ENCODE peak calls at places on chromosomes 4 and X, in ten cellular contexts. H is HT1080; C is KBM-7; Z is NAMALWA; Y is retina; R is stimulated activated CD8-positive, alpha-beta memory T cell treated with anti-CD3 and anti-CD28 coated beads, Interleukin-7, amount 100 ng/mL, for 1 hour; S is foreskin fibroblast; X is T1000; K is Daoy; U is tibial artery. A is an unnamed sample.

GRCh38 chr4:98027827-98028226 is 115.4 kb downstream of the STPG2 start:
- DNase-seq in S (peak), C (no peak), K (no peak), U (no peak), R (no peak), Y (no peak), X (no peak), Z (peak), H (peak), A (no peak)

GRCh38 chr4:84691170-84691691 is 108.3 kb downstream of the CDS1 start:
- DNase-seq in C (no peak), H (peak), K (peak), S (peak), Y (no peak), Z (no peak), R (no peak), X (peak), U (no peak), A (no peak)

GRCh38 chrX:153032397-153033118 is 23.7 kb upstream of the PNMA3 start:
- DNase-seq in U (peak), Z (peak), R (peak), H (peak), Y (peak), X (peak), C (peak), S (peak), K (peak), A (peak)

GRCh38 chrX:47581731-47582647 is at the start of gene TIMP1:
- DNase-seq in C (peak), Z (no peak), H (peak), U (peak), R (peak), S (peak), X (peak), Y (peak), K (peak), A (peak)

GRCh38 chrX:108443065-108443464 is 3.4 kb downstream of the COL4A5 start:
- DNase-seq in C (no peak), Y (no peak), H (no peak), S (no peak), R (no peak), K (no peak), Z (no peak), X (no peak), U (no peak), A (no peak)

GRCh38 chr4:167234388-167234881 is at the start of gene SPOCK3:
- DNase-seq in K (peak), Z (no peak), U (no peak), C (no peak), S (peak), H (peak), X (peak), R (no peak), Y (peak), A (peak)

GRCh38 chr4:3431446-3431993 is 10.2 kb upstream of the HGFAC start:
- DNase-seq in C (no peak), X (no peak), K (no peak), R (no peak), Z (no peak), U (no peak), S (no peak), H (no peak), Y (no peak), A (no peak)

GRCh38 chr4:72390409-72390808 is 178.6 kb downstream of the ADAMTS3 start:
- DNase-seq in H (peak), S (peak), K (no peak), C (no peak), R (no peak), U (no peak), X (no peak), Z (no peak), Y (no peak), A (no peak)

GRCh38 chr4:37383579-37384229 is 139.2 kb downstream of the NWD2 start:
- DNase-seq in C (peak), K (peak), S (no peak), Z (peak), X (no peak), H (peak), R (no peak), U (no peak), Y (peak), A (no peak)

GRCh38 chr4:113316879-113317278 is 267.4 kb downstream of the ANK2 start:
- DNase-seq in Y (no peak), C (no peak), Z (peak), X (no peak), S (no peak), U (no peak), R (no peak), K (no peak), H (no peak), A (no peak)

GRCh38 chr4:35604724-35605123 is 639.6 kb downstream of the ARAP2 start:
- DNase-seq in K (no peak), X (no peak), C (no peak), Y (no peak), R (no peak), Z (no peak), H (no peak), U (no peak), S (no peak), A (no peak)

GRCh38 chr4:40940764-40941163 is 191.0 kb downstream of the NSUN7 start:
- DNase-seq in Z (no peak), Y (no peak), R (no peak), U (no peak), C (no peak), K (no peak), H (no peak), X (no peak), S (no peak), A (no peak)

GRCh38 chr4:119725688-119726330 is 97.2 kb upstream of the PDE5A start:
- DNase-seq in C (no peak), U (no peak), H (no peak), K (no peak), Z (no peak), R (no peak), X (no peak), S (peak), Y (no peak), A (no peak)

GRCh38 chr4:157045507-157046127 is 30.3 kb upstream of the GLRB start:
- DNase-seq in H (peak), X (no peak), Y (no peak), C (peak), K (peak), R (no peak), U (no peak), S (peak), Z (peak), A (no peak)

GRCh38 chrX:120260369-120260768 is 9.8 kb downstream of the ZBTB33 start:
- DNase-seq in R (no peak), Y (no peak), Z (no peak), C (no peak), S (no peak), K (no peak), X (no peak), U (no peak), H (no peak), A (no peak)

GRCh38 chr4:106095408-106095807 is 200.1 kb downstream of the NPNT start:
- DNase-seq in Y (no peak), K (no peak), H (no peak), R (no peak), C (no peak), Z (no peak), S (no peak), X (no peak), U (no peak), A (no peak)

GRCh38 chr4:169314906-169315305 is 44.1 kb upstream of the SH3RF1 start:
- DNase-seq in C (no peak), R (no peak), S (peak), H (peak), X (peak), K (peak), Z (no peak), U (peak), Y (no peak), A (peak)

GRCh38 chrX:114952696-114953095 is 64.7 kb downstream of the IL13RA2 start:
- DNase-seq in R (no peak), X (no peak), Y (no peak), H (no peak), Z (no peak), U (no peak), C (no peak), S (no peak), K (no peak), A (no peak)

GRCh38 chr4:168615294-168615693 is 118.4 kb downstream of the PALLD start:
- DNase-seq in Y (no peak), R (no peak), C (no peak), K (peak), S (peak), Z (no peak), X (no peak), H (no peak), U (no peak), A (no peak)

GRCh38 chr4:83639849-83640493 is 104.1 kb downstream of the GPAT3 start:
- DNase-seq in S (peak), U (no peak), X (peak), Y (peak), K (peak), R (no peak), Z (peak), H (peak), C (peak), A (no peak)